ENCODE peak calls at places on chromosomes 16 and 17, in eight cellular contexts. W is testis, X is AG10803, S is endothelial cell, L is HL-60, Q is dorsolateral prefrontal cortex, J is MM.1S, I is MCF 10A. M is an unnamed sample.

GRCh38 chr17:4156750-4157381 is 13.9 kb downstream of the CYB5D2 start:
- DNase-seq in W (no peak), Q (no peak), L (no peak), I (no peak), J (no peak), X (no peak), S (peak), M (no peak)

GRCh38 chr16:10103700-10104099 is 78.5 kb downstream of the GRIN2A start:
- DNase-seq in J (no peak), I (no peak), X (no peak), W (no peak), L (no peak), Q (no peak), S (no peak), M (no peak)

GRCh38 chr16:25108054-25108453 is 3.5 kb upstream of the LCMT1 start:
- DNase-seq in L (peak), S (no peak), I (peak), W (no peak), Q (no peak), J (peak), X (no peak), M (peak)

GRCh38 chr16:27475561-27475960 is 73.6 kb downstream of the IL21R start:
- DNase-seq in X (peak), I (no peak), L (no peak), J (no peak), W (no peak), S (no peak), Q (no peak), M (no peak)

GRCh38 chr17:27414271-27414670 is 42.0 kb upstream of the KSR1 start:
- DNase-seq in W (no peak), Q (no peak), S (no peak), J (no peak), L (no peak), X (no peak), I (peak), M (no peak)

GRCh38 chr16:72210072-72210471 is 38.1 kb upstream of the PMFBP1 start:
- DNase-seq in W (no peak), J (no peak), Q (no peak), X (no peak), S (no peak), L (no peak), I (no peak), M (no peak)

GRCh38 chr17:7438050-7438614 is 1.2 kb upstream of the FGF11 start:
- DNase-seq in I (no peak), J (no peak), W (peak), L (peak), S (peak), Q (no peak), X (no peak), M (peak)

GRCh38 chr17:61545335-61545938 is 45.6 kb downstream of the NACA2 start:
- DNase-seq in S (no peak), I (no peak), X (no peak), L (no peak), W (no peak), Q (no peak), J (no peak), M (no peak)

GRCh38 chr17:57257213-57257873 is 1.0 kb downstream of the MSI2 start:
- DNase-seq in W (no peak), S (no peak), I (peak), L (no peak), Q (no peak), X (no peak), J (peak), M (peak)

GRCh38 chr17:36534117-36534880 is at the start of gene MYO19:
- DNase-seq in L (peak), I (peak), X (peak), Q (no peak), J (peak), W (peak), S (peak), M (peak)

GRCh38 chr16:82636485-82636884 is 9.7 kb downstream of the CDH13 start:
- DNase-seq in I (no peak), Q (no peak), X (no peak), W (no peak), S (no peak), L (no peak), J (no peak), M (no peak)

GRCh38 chr16:72677662-72678447 is 370.1 kb downstream of the ZFHX3 start:
- DNase-seq in L (no peak), S (no peak), W (no peak), X (peak), I (peak), J (no peak), Q (no peak), M (no peak)

GRCh38 chr17:44071198-44071520 is 624 bp downstream of the G6PC3 start:
- DNase-seq in L (no peak), Q (no peak), S (no peak), X (peak), I (no peak), W (no peak), J (no peak), M (no peak)

GRCh38 chr16:6558133-6558532 is 774.5 kb upstream of the RBFOX1 start:
- DNase-seq in I (no peak), Q (no peak), X (no peak), L (no peak), W (no peak), J (no peak), S (no peak), M (no peak)

GRCh38 chr17:39665642-39666221 is 583 bp downstream of the TCAP start:
- DNase-seq in J (no peak), Q (no peak), X (no peak), S (no peak), W (no peak), L (peak), I (peak), M (no peak)

GRCh38 chr17:29116652-29117439 is 63.4 kb downstream of the MYO18A start:
- DNase-seq in S (peak), X (peak), I (peak), Q (peak), W (peak), J (peak), L (peak), M (peak)

GRCh38 chr17:78969865-78970264 is 9.9 kb downstream of the LGALS3BP start:
- DNase-seq in L (no peak), I (no peak), W (no peak), X (no peak), J (no peak), S (no peak), Q (no peak), M (no peak)

GRCh38 chr17:16439867-16440351 is 24.5 kb downstream of the TRPV2 start:
- DNase-seq in Q (no peak), L (peak), J (peak), X (no peak), S (no peak), I (peak), W (no peak), M (peak)

GRCh38 chr16:59356709-59357108 is 622.6 kb upstream of the GOT2 start:
- DNase-seq in S (no peak), X (no peak), Q (no peak), W (no peak), I (no peak), L (no peak), J (no peak), M (no peak)

GRCh38 chr17:66602659-66603363 is 232.1 kb upstream of the CACNG5 start:
- DNase-seq in J (no peak), Q (no peak), W (no peak), I (no peak), S (no peak), L (no peak), X (peak), M (no peak)

GRCh38 chr16:88533945-88534641 is 36.1 kb upstream of the ZC3H18 start:
- DNase-seq in W (peak), X (peak), L (no peak), I (peak), S (peak), J (peak), Q (peak), M (peak)
- TF ChIP-seq CTCF in W (no peak), X (no peak), L (no peak), I (no peak), S (no peak), J (no peak), Q (no peak), M (peak)

GRCh38 chr16:58085171-58085570 is 44.0 kb downstream of the CFAP20 start:
- DNase-seq in L (no peak), Q (no peak), J (no peak), X (no peak), W (no peak), S (no peak), I (no peak), M (no peak)
- TF ChIP-seq CTCF in L (no peak), Q (no peak), J (no peak), X (no peak), W (no peak), S (no peak), I (no peak), M (no peak)

GRCh38 chr17:82915010-82915696 is 75.3 kb upstream of the ZNF750 start:
- DNase-seq in J (no peak), I (no peak), X (no peak), S (no peak), W (no peak), Q (no peak), L (no peak), M (peak)
- TF ChIP-seq CTCF in J (no peak), I (no peak), X (no peak), S (no peak), W (no peak), Q (no peak), L (no peak), M (no peak)

DNA sequence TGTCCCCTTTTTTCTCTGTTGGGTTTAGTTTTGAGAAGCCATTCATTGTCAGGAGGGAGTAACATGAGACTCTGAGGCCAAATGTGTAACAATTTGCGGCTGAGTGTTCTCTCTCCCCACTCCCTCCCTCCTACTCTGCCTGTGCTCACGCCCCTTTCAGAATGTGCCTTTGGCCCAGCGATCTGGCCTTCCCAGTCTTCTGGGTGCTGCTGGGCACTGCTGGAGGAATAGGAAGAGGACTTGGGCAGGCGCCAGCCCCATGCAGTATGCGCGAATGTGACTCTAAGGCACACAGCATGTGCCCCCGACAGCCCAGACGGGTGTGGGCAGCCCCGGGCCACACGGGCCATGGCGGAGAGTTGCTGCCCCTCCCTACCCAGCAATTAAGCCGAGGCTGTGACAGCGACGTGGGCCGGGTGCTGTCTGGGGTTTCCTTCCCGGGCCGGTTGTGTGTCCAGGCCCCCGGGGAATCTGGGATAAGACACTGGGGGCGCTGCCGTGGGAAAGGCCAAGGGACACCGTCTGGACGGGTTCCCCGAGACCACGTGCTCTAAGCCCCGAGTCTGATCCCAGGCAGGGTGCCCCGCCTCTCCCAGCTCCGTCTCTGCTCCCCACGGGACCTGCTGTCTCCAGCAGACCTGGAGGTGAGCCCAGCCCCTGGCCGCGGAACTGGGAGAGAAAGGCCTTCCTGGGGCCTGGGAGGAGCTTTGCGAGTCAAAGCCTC is 92.4 kb downstream of the IRX3 start:
- DNase-seq in L (no peak), J (no peak), Q (no peak), W (peak), X (peak), S (peak), I (peak), M (no peak)
- TF ChIP-seq CTCF in L (no peak), J (no peak), Q (no peak), W (no peak), X (no peak), S (no peak), I (no peak), M (no peak)

GRCh38 chr17:64145751-64146417 is 15.9 kb upstream of the ERN1 start:
- DNase-seq in S (peak), Q (peak), X (peak), L (peak), I (peak), W (peak), J (peak), M (peak)

GRCh38 chr17:64146418-64147109 is 16.6 kb upstream of the ERN1 start:
- DNase-seq in S (peak), L (peak), W (peak), X (peak), J (peak), I (peak), Q (peak), M (peak)

GRCh38 chr17:64148699-64149098 is 18.8 kb upstream of the ERN1 start:
- DNase-seq in S (no peak), L (peak), J (no peak), I (peak), W (peak), X (peak), Q (no peak), M (peak)

GRCh38 chr17:64148017-64148631 is 18.2 kb upstream of the ERN1 start:
- DNase-seq in I (peak), J (no peak), W (no peak), S (no peak), Q (no peak), X (peak), L (no peak), M (peak)

GRCh38 chr17:64147110-64148016 is 17.4 kb upstream of the ERN1 start:
- DNase-seq in Q (no peak), W (no peak), X (peak), J (peak), L (peak), S (no peak), I (peak), M (peak)
- TF ChIP-seq CTCF in Q (no peak), W (no peak), X (no peak), J (no peak), L (no peak), S (no peak), I (no peak), M (no peak)

GRCh38 chr16:5502467-5502869 is 404.9 kb upstream of the EEF2KMT start:
- DNase-seq in S (peak), Q (no peak), J (no peak), W (peak), X (no peak), I (no peak), L (peak), M (peak)
- TF ChIP-seq CTCF in S (peak), Q (peak), J (peak), W (no peak), X (no peak), I (no peak), L (no peak), M (peak)

GRCh38 chr17:75271955-75272847 is 1.2 kb upstream of the MIF4GD start:
- DNase-seq in W (peak), L (peak), I (no peak), S (no peak), X (peak), J (peak), Q (no peak), M (peak)

GRCh38 chr17:75272848-75273184 is 1.8 kb upstream of the MIF4GD start:
- DNase-seq in W (no peak), X (no peak), Q (no peak), L (no peak), S (no peak), J (no peak), I (no peak), M (no peak)

GRCh38 chr17:75270966-75271232 is at the start of gene MIF4GD:
- DNase-seq in I (no peak), X (no peak), Q (no peak), W (no peak), J (no peak), L (no peak), S (no peak), M (no peak)

GRCh38 chr17:75270218-75270965 is 639 bp downstream of the MIF4GD start:
- DNase-seq in L (peak), Q (peak), J (peak), I (peak), W (peak), S (peak), X (peak), M (peak)

GRCh38 chr17:75271233-75271954 is 363 bp upstream of the MIF4GD start:
- DNase-seq in W (peak), S (peak), L (peak), X (peak), I (peak), J (peak), Q (peak), M (peak)
- TF ChIP-seq CTCF in W (peak), S (peak), L (peak), X (peak), I (peak), J (peak), Q (peak), M (peak)

GRCh38 chr16:19168173-19169080 is at the start of gene SYT17:
- DNase-seq in X (no peak), J (no peak), W (no peak), L (no peak), Q (no peak), S (peak), I (no peak), M (no peak)
- TF ChIP-seq CTCF in X (no peak), J (no peak), W (no peak), L (no peak), Q (no peak), S (no peak), I (no peak), M (no peak)

M was measured in GM12865.